ENCODE peak calls at places on chromosomes 5 and 9, in ten cellular contexts. One of them, this sample, is unnamed.

GRCh38 chr5:149990518-149991376 is 9.7 kb downstream of the TIGD6 start:
- DNase-seq in NCI-H510A: peak; percentile 47
- DNase-seq in dermis blood vessel endothelial cell: peak; percentile 89
- DNase-seq in omental fat pad: peak; percentile 68
- DNase-seq in HEK293T: peak; percentile 69
- DNase-seq in endothelial cell: peak; percentile 66
- DNase-seq in coronary artery: no peak
- DNase-seq in left lobe of liver: peak; percentile 67
- DNase-seq in WERI-Rb-1: peak; percentile 77
- DNase-seq in GM20000: peak; percentile 73
- DNase-seq in this sample: peak; percentile 48

GRCh38 chr5:135456238-135457099 is 4.3 kb upstream of the TIFAB start:
- DNase-seq in NCI-H510A: no peak
- DNase-seq in dermis blood vessel endothelial cell: no peak
- DNase-seq in omental fat pad: peak; percentile 70
- DNase-seq in HEK293T: no peak
- DNase-seq in endothelial cell: no peak
- DNase-seq in coronary artery: no peak
- DNase-seq in left lobe of liver: no peak
- DNase-seq in WERI-Rb-1: no peak
- DNase-seq in GM20000: peak; percentile 46
- DNase-seq in this sample: no peak

GRCh38 chr9:113590991-113591898 is 127.7 kb downstream of the RGS3 start:
- DNase-seq in NCI-H510A: no peak
- DNase-seq in dermis blood vessel endothelial cell: peak; percentile 91
- DNase-seq in omental fat pad: peak; percentile 86
- DNase-seq in HEK293T: peak; percentile 81
- DNase-seq in endothelial cell: peak; percentile 91
- DNase-seq in coronary artery: no peak
- DNase-seq in left lobe of liver: peak; percentile 89
- DNase-seq in WERI-Rb-1: peak; percentile 87
- DNase-seq in GM20000: peak; percentile 76
- DNase-seq in this sample: peak; percentile 90

GRCh38 chr5:175773534-175774070 is 97.8 kb upstream of the CPLX2 start:
- DNase-seq in NCI-H510A: no peak
- DNase-seq in dermis blood vessel endothelial cell: no peak
- DNase-seq in omental fat pad: no peak
- DNase-seq in HEK293T: no peak
- DNase-seq in endothelial cell: no peak
- DNase-seq in coronary artery: no peak
- DNase-seq in left lobe of liver: no peak
- DNase-seq in WERI-Rb-1: no peak
- DNase-seq in GM20000: no peak
- DNase-seq in this sample: no peak

GRCh38 chr5:93299596-93300308 is 281.3 kb downstream of the NR2F1-AS1 start:
- DNase-seq in NCI-H510A: no peak
- DNase-seq in dermis blood vessel endothelial cell: no peak
- DNase-seq in omental fat pad: no peak
- DNase-seq in HEK293T: peak; percentile 16
- DNase-seq in endothelial cell: no peak
- DNase-seq in coronary artery: no peak
- DNase-seq in left lobe of liver: no peak
- DNase-seq in WERI-Rb-1: no peak
- DNase-seq in GM20000: no peak
- DNase-seq in this sample: no peak

GRCh38 chr9:703392-703791 is 138.1 kb upstream of the DMRT1 start:
- DNase-seq in NCI-H510A: no peak
- DNase-seq in dermis blood vessel endothelial cell: no peak
- DNase-seq in omental fat pad: no peak
- DNase-seq in HEK293T: no peak
- DNase-seq in endothelial cell: no peak
- DNase-seq in coronary artery: no peak
- DNase-seq in left lobe of liver: no peak
- DNase-seq in WERI-Rb-1: no peak
- DNase-seq in GM20000: no peak
- DNase-seq in this sample: no peak

GRCh38 chr5:131475416-131476045 is 159.5 kb downstream of the RAPGEF6 start:
- DNase-seq in NCI-H510A: no peak
- DNase-seq in dermis blood vessel endothelial cell: peak; percentile 16
- DNase-seq in omental fat pad: no peak
- DNase-seq in HEK293T: no peak
- DNase-seq in endothelial cell: no peak
- DNase-seq in coronary artery: no peak
- DNase-seq in left lobe of liver: no peak
- DNase-seq in WERI-Rb-1: no peak
- DNase-seq in GM20000: no peak
- DNase-seq in this sample: no peak

GRCh38 chr5:180920710-180921109 is 21.8 kb downstream of the BTNL8 start:
- DNase-seq in NCI-H510A: no peak
- DNase-seq in dermis blood vessel endothelial cell: no peak
- DNase-seq in omental fat pad: no peak
- DNase-seq in HEK293T: no peak
- DNase-seq in endothelial cell: no peak
- DNase-seq in coronary artery: no peak
- DNase-seq in left lobe of liver: no peak
- DNase-seq in WERI-Rb-1: no peak
- DNase-seq in GM20000: no peak
- DNase-seq in this sample: no peak

GRCh38 chr5:109682383-109682782 is 7.3 kb upstream of the MAN2A1 start:
- DNase-seq in NCI-H510A: no peak
- DNase-seq in dermis blood vessel endothelial cell: no peak
- DNase-seq in omental fat pad: no peak
- DNase-seq in HEK293T: no peak
- DNase-seq in endothelial cell: no peak
- DNase-seq in coronary artery: no peak
- DNase-seq in left lobe of liver: no peak
- DNase-seq in WERI-Rb-1: no peak
- DNase-seq in GM20000: no peak
- DNase-seq in this sample: no peak

GRCh38 chr9:93094294-93095204 is 1.5 kb upstream of the CARD19 start:
- DNase-seq in NCI-H510A: no peak
- DNase-seq in dermis blood vessel endothelial cell: peak; percentile 25
- DNase-seq in omental fat pad: peak; percentile 37
- DNase-seq in HEK293T: no peak
- DNase-seq in endothelial cell: peak; percentile 47
- DNase-seq in coronary artery: no peak
- DNase-seq in left lobe of liver: peak; percentile 60
- DNase-seq in WERI-Rb-1: no peak
- DNase-seq in GM20000: peak; percentile 51
- DNase-seq in this sample: no peak

GRCh38 chr9:127803507-127804352 is 1.0 kb downstream of the FPGS start:
- DNase-seq in NCI-H510A: no peak
- DNase-seq in dermis blood vessel endothelial cell: no peak
- DNase-seq in omental fat pad: no peak
- DNase-seq in HEK293T: no peak
- DNase-seq in endothelial cell: no peak
- DNase-seq in coronary artery: no peak
- DNase-seq in left lobe of liver: peak; percentile 94
- DNase-seq in WERI-Rb-1: no peak
- DNase-seq in GM20000: peak; percentile 36
- DNase-seq in this sample: no peak

GRCh38 chr9:19665146-19665863 is 123.5 kb downstream of the SLC24A2 start:
- DNase-seq in NCI-H510A: no peak
- DNase-seq in dermis blood vessel endothelial cell: no peak
- DNase-seq in omental fat pad: no peak
- DNase-seq in HEK293T: no peak
- DNase-seq in endothelial cell: no peak
- DNase-seq in coronary artery: no peak
- DNase-seq in left lobe of liver: no peak
- DNase-seq in WERI-Rb-1: no peak
- DNase-seq in GM20000: peak; percentile 13
- DNase-seq in this sample: no peak

GRCh38 chr5:156584856-156585255 is 257.9 kb downstream of the SGCD start:
- DNase-seq in NCI-H510A: no peak
- DNase-seq in dermis blood vessel endothelial cell: no peak
- DNase-seq in omental fat pad: no peak
- DNase-seq in HEK293T: no peak
- DNase-seq in endothelial cell: no peak
- DNase-seq in coronary artery: no peak
- DNase-seq in left lobe of liver: peak; percentile 49
- DNase-seq in WERI-Rb-1: no peak
- DNase-seq in GM20000: no peak
- DNase-seq in this sample: no peak

GRCh38 chr9:36140086-36141084 is 3.9 kb downstream of the GLIPR2 start:
- DNase-seq in NCI-H510A: no peak
- DNase-seq in dermis blood vessel endothelial cell: no peak
- DNase-seq in omental fat pad: no peak
- DNase-seq in HEK293T: no peak
- DNase-seq in endothelial cell: no peak
- DNase-seq in coronary artery: no peak
- DNase-seq in left lobe of liver: no peak
- DNase-seq in WERI-Rb-1: no peak
- DNase-seq in GM20000: peak; percentile 28
- DNase-seq in this sample: no peak

GRCh38 chr9:131395027-131395744 is 1.3 kb downstream of the PRRC2B start:
- DNase-seq in NCI-H510A: no peak
- DNase-seq in dermis blood vessel endothelial cell: peak; percentile 38
- DNase-seq in omental fat pad: no peak
- DNase-seq in HEK293T: no peak
- DNase-seq in endothelial cell: no peak
- DNase-seq in coronary artery: no peak
- DNase-seq in left lobe of liver: peak; percentile 69
- DNase-seq in WERI-Rb-1: no peak
- DNase-seq in GM20000: peak; percentile 79
- DNase-seq in this sample: no peak

GRCh38 chr5:135446186-135446585 is 962 bp downstream of the DCANP1 start:
- DNase-seq in NCI-H510A: no peak
- DNase-seq in dermis blood vessel endothelial cell: no peak
- DNase-seq in omental fat pad: no peak
- DNase-seq in HEK293T: no peak
- DNase-seq in endothelial cell: no peak
- DNase-seq in coronary artery: no peak
- DNase-seq in left lobe of liver: peak; percentile 12
- DNase-seq in WERI-Rb-1: no peak
- DNase-seq in GM20000: no peak
- DNase-seq in this sample: no peak

GRCh38 chr9:8871396-8871795 is 1071.8 kb upstream of the DMAC1 start:
- DNase-seq in NCI-H510A: no peak
- DNase-seq in dermis blood vessel endothelial cell: no peak
- DNase-seq in omental fat pad: no peak
- DNase-seq in HEK293T: no peak
- DNase-seq in endothelial cell: no peak
- DNase-seq in coronary artery: no peak
- DNase-seq in left lobe of liver: no peak
- DNase-seq in WERI-Rb-1: no peak
- DNase-seq in GM20000: no peak
- DNase-seq in this sample: no peak

GRCh38 chr5:3394046-3394597 is 201.5 kb upstream of the IRX1 start:
- DNase-seq in NCI-H510A: no peak
- DNase-seq in dermis blood vessel endothelial cell: no peak
- DNase-seq in omental fat pad: no peak
- DNase-seq in HEK293T: no peak
- DNase-seq in endothelial cell: no peak
- DNase-seq in coronary artery: peak; percentile 45
- DNase-seq in left lobe of liver: no peak
- DNase-seq in WERI-Rb-1: no peak
- DNase-seq in GM20000: no peak
- DNase-seq in this sample: no peak

GRCh38 chr5:178284095-178284675 is 51.6 kb upstream of the PHYKPL start:
- DNase-seq in NCI-H510A: no peak
- DNase-seq in dermis blood vessel endothelial cell: peak; percentile 19
- DNase-seq in omental fat pad: no peak
- DNase-seq in HEK293T: no peak
- DNase-seq in endothelial cell: no peak
- DNase-seq in coronary artery: no peak
- DNase-seq in left lobe of liver: no peak
- DNase-seq in WERI-Rb-1: no peak
- DNase-seq in GM20000: no peak
- DNase-seq in this sample: no peak

GRCh38 chr5:83965431-83965830 is 244.8 kb upstream of the HAPLN1 start:
- DNase-seq in NCI-H510A: no peak
- DNase-seq in dermis blood vessel endothelial cell: no peak
- DNase-seq in omental fat pad: no peak
- DNase-seq in HEK293T: no peak
- DNase-seq in endothelial cell: no peak
- DNase-seq in coronary artery: no peak
- DNase-seq in left lobe of liver: no peak
- DNase-seq in WERI-Rb-1: no peak
- DNase-seq in GM20000: no peak
- DNase-seq in this sample: no peak

GRCh38 chr5:64229163-64229774 is 63.6 kb downstream of the RNF180 start:
- DNase-seq in NCI-H510A: no peak
- DNase-seq in dermis blood vessel endothelial cell: peak; percentile 59
- DNase-seq in omental fat pad: no peak
- DNase-seq in HEK293T: peak; percentile 32
- DNase-seq in endothelial cell: no peak
- DNase-seq in coronary artery: no peak
- DNase-seq in left lobe of liver: no peak
- DNase-seq in WERI-Rb-1: no peak
- DNase-seq in GM20000: peak; percentile 69
- DNase-seq in this sample: peak; percentile 56

This sample was measured in HuH-7.